ENCODE peak calls at places on chromosomes 12 and 14, in nine cellular contexts. X is esophagus squamous epithelium, H is erythroblast, G is adrenal gland, B is GM12878, M is prostate gland, D is uterus, L is body of pancreas, O is endothelial cell of umbilical vein. K is an unnamed sample.
A peak's percentile ranks its signal among the peaks of the same experiment; 100 is the strongest.

GRCh38 chr14:103078860-103079587 is 5.0 kb upstream of the LBHD2 start:
- DNase-seq in G (no peak), X (no peak), B (no peak), M (no peak), H (no peak), D (no peak), O (no peak), L (no peak), K (no peak)

GRCh38 chr14:67704484-67705089 is 2.9 kb downstream of the RDH12 start:
- DNase-seq in D (no peak), O (peak; percentile 68), B (peak; percentile 45), M (peak; percentile 46), G (peak; percentile 38), X (no peak), H (peak; percentile 66), L (peak; percentile 34), K (no peak)

GRCh38 chr12:57754411-57755193 is at the start of gene MARCHF9:
- DNase-seq in H (peak; percentile 67), L (peak; percentile 84), O (no peak), M (peak; percentile 73), X (peak; percentile 43), G (peak; percentile 70), B (no peak), D (no peak), K (peak; percentile 73)

GRCh38 chr14:39102265-39102968 is 618 bp downstream of the SEC23A start:
- DNase-seq in L (peak; percentile 36), G (peak; percentile 43), O (peak; percentile 58), D (no peak), B (no peak), M (peak; percentile 9), X (no peak), H (peak; percentile 10), K (no peak)

GRCh38 chr12:54526800-54527630 is 22.4 kb upstream of the PDE1B start:
- DNase-seq in O (peak; percentile 40), D (peak; percentile 23), L (peak; percentile 41), B (no peak), X (no peak), H (peak; percentile 29), M (no peak), G (peak; percentile 31), K (no peak)

GRCh38 chr12:26278266-26278665 is 82.9 kb downstream of the SSPN start:
- DNase-seq in B (no peak), G (no peak), M (no peak), O (no peak), L (no peak), X (no peak), H (no peak), D (no peak), K (no peak)

GRCh38 chr12:48828841-48829575 is 10.7 kb downstream of the CACNB3 start:
- DNase-seq in B (no peak), O (no peak), D (no peak), L (no peak), G (no peak), M (no peak), H (no peak), X (no peak), K (no peak)

GRCh38 chr12:52675301-52675701 is 4.9 kb downstream of the KRT1 start:
- DNase-seq in B (no peak), G (no peak), M (no peak), X (no peak), L (no peak), O (no peak), H (no peak), D (no peak), K (no peak)

GRCh38 chr14:85444685-85445084 is 85.3 kb upstream of the FLRT2 start:
- DNase-seq in G (peak; percentile 23), B (no peak), H (peak; percentile 12), M (no peak), X (no peak), L (no peak), O (no peak), D (no peak), K (no peak)

GRCh38 chr12:99810718-99811593 is 163.4 kb downstream of the GARIN6 start:
- DNase-seq in H (peak; percentile 10), D (no peak), X (no peak), M (no peak), G (no peak), B (no peak), O (peak; percentile 57), L (peak; percentile 6), K (no peak)

GRCh38 chr14:51131516-51131915 is 36.6 kb upstream of the TRIM9 start:
- DNase-seq in H (no peak), O (no peak), L (no peak), M (no peak), X (no peak), G (no peak), B (no peak), D (no peak), K (no peak)

GRCh38 chr14:56304456-56304855 is 186.2 kb downstream of the PELI2 start:
- DNase-seq in H (no peak), B (no peak), L (no peak), G (no peak), X (no peak), D (no peak), O (no peak), M (no peak), K (no peak)

GRCh38 chr12:15842106-15842505 is 40.1 kb upstream of the STRAP start:
- DNase-seq in B (no peak), M (no peak), O (no peak), H (no peak), L (no peak), D (no peak), X (no peak), G (no peak), K (no peak)

GRCh38 chr14:74324945-74325361 is 22.2 kb upstream of the ABCD4 start:
- DNase-seq in B (no peak), L (peak; percentile 13), G (no peak), D (no peak), X (no peak), H (peak; percentile 5), O (peak; percentile 37), M (no peak), K (no peak)

GRCh38 chr14:23667134-23667533 is 31.0 kb downstream of the DHRS2 start:
- DNase-seq in B (no peak), G (no peak), M (no peak), D (no peak), H (no peak), L (no peak), O (no peak), X (no peak), K (no peak)

GRCh38 chr14:90383731-90384542 is 12.9 kb upstream of the CALM1 start:
- DNase-seq in D (peak; percentile 66), B (no peak), H (peak; percentile 87), M (peak; percentile 58), G (peak; percentile 73), L (peak; percentile 68), X (no peak), O (peak; percentile 72), K (peak; percentile 35)

GRCh38 chr14:22613736-22614239 is 15.7 kb downstream of the ABHD4 start:
- DNase-seq in M (no peak), L (no peak), O (no peak), H (no peak), G (no peak), D (no peak), X (no peak), B (no peak), K (no peak)
- TF ChIP-seq POLR2A in M (no peak), L (no peak), O (peak; percentile 5), H (no peak), G (no peak), D (no peak), X (no peak), B (no peak), K (no peak)

GRCh38 chr12:13088503-13088902 is 15.0 kb downstream of the GSG1 start:
- DNase-seq in B (no peak), L (no peak), M (no peak), H (no peak), G (no peak), X (no peak), O (no peak), D (no peak), K (no peak)
- TF ChIP-seq POLR2A in B (no peak), L (no peak), M (no peak), H (no peak), G (no peak), X (no peak), O (no peak), D (no peak), K (no peak)

GRCh38 chr14:30569903-30570226 is 10.9 kb downstream of the G2E3 start:
- DNase-seq in D (no peak), X (no peak), G (no peak), B (no peak), M (no peak), O (no peak), L (no peak), H (no peak), K (no peak)
- TF ChIP-seq POLR2A in D (no peak), X (no peak), G (no peak), B (no peak), M (no peak), O (no peak), L (no peak), H (no peak), K (no peak)

GRCh38 chr14:72924332-72924731 is 1.9 kb upstream of the DCAF4 start:
- DNase-seq in H (peak; percentile 66), G (peak; percentile 55), O (no peak), M (no peak), L (peak; percentile 63), D (no peak), B (no peak), X (no peak), K (no peak)

GRCh38 chr14:72925815-72926291 is 411 bp upstream of the DCAF4 start:
- DNase-seq in B (no peak), D (no peak), G (no peak), X (no peak), L (no peak), O (no peak), M (no peak), H (no peak), K (no peak)

GRCh38 chr14:72925171-72925759 is 999 bp upstream of the DCAF4 start:
- DNase-seq in O (no peak), B (no peak), H (no peak), M (no peak), L (peak; percentile 23), D (no peak), G (no peak), X (no peak), K (no peak)

GRCh38 chr14:72928872-72929271 is 2.6 kb downstream of the DCAF4 start:
- DNase-seq in D (no peak), X (no peak), H (no peak), O (no peak), M (no peak), G (no peak), B (no peak), L (no peak), K (no peak)

DNA sequence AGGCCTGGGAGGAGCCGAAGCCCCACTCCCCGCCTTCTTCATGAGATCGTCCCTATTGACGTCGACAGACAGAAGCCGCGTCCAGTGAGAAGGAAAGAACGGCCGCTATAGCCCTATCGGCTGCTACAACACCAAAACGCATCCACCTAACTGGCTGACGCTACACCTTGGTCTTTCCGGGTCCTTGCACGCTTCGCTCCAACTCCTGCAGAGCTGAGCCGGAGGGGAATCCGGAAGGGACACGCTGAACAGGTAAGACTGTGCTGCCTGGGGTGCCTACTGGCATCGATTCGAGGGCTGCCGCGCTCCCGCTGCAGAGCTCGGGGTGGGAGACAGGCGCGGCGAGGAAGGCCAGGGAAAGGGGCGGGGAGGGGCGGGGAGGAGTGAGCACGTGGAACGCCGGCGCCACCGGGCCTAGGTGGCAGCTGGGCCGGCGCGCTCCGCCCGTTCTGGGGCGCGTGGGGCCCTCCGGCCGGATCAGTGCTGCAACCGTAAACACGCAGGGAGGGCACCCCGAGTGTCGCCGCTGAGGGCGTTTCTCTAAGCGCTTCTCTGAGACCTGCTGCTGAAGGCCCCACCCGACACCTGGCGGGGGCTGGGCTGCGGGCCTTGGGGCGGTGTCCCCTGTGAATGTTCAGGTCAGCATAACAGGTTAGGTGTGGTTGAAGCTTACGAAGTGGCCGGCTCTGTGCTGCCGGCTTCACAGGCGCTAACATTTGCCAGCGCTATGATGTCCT is at the start of gene DCAF4:
- DNase-seq in G (peak; percentile 98), O (peak; percentile 98), L (peak; percentile 98), H (peak; percentile 95), M (peak; percentile 97), B (peak; percentile 94), D (peak; percentile 94), X (peak; percentile 79), K (peak; percentile 97)
- TF ChIP-seq POLR2A in G (peak; percentile 25), O (no peak), L (peak; percentile 27), H (peak; percentile 33), M (no peak), B (peak; percentile 73), D (no peak), X (no peak), K (no peak)

K was measured in GM12892.